ENCODE peak calls at places on chromosomes 3 and 15, in four cellular contexts. T, Q, I and K are unnamed samples.

GRCh38 chr3:31562525-31562924 is 29.8 kb downstream of the STT3B start:
- DNase-seq in T (peak; percentile 16), Q (no peak), I (no peak), K (no peak)

GRCh38 chr3:59081071-59081470 is 31.2 kb upstream of the CFAP20DC start:
- DNase-seq in T (no peak), Q (no peak), I (no peak), K (no peak)

GRCh38 chr3:32571192-32571485 is 481 bp upstream of the DYNC1LI1 start:
- DNase-seq in T (no peak), Q (no peak), I (no peak), K (no peak)

GRCh38 chr15:25173241-25174028 is 218.6 kb downstream of the SNRPN start:
- DNase-seq in T (no peak), Q (no peak), I (no peak), K (no peak)

GRCh38 chr3:38031022-38031994 is 1.9 kb upstream of the PLCD1 start:
- DNase-seq in T (no peak), Q (peak; percentile 74), I (no peak), K (no peak)

GRCh38 chr3:182921665-182922355 is 58.5 kb downstream of the DCUN1D1 start:
- DNase-seq in T (no peak), Q (no peak), I (no peak), K (no peak)

GRCh38 chr15:41630616-41631218 is 29.5 kb upstream of the MGA start:
- DNase-seq in T (no peak), Q (no peak), I (no peak), K (no peak)

GRCh38 chr15:76058714-76059319 is 968 bp upstream of the TMEM266 start:
- DNase-seq in T (peak; percentile 60), Q (peak; percentile 18), I (peak; percentile 7), K (no peak)

GRCh38 chr3:126438186-126438585 is 37.5 kb downstream of the ZXDC start:
- DNase-seq in T (no peak), Q (no peak), I (no peak), K (no peak)